ENCODE peak calls at places on chromosomes 3 and 15, in ten cellular contexts. J, M, G, X, V, I, U, A, P and O are unnamed samples.
A peak's percentile ranks its signal among the peaks of the same experiment; 100 is the strongest.

GRCh38 chr3:31224936-31225335 is 307.8 kb upstream of the STT3B start:
- DNase-seq in G (no peak), P (no peak), I (no peak), M (no peak), A (no peak), V (no peak), J (no peak), X (no peak), U (peak; percentile 69), O (no peak)

GRCh38 chr3:55622116-55622515 is 135.0 kb upstream of the WNT5A start:
- DNase-seq in P (no peak), U (no peak), V (no peak), A (peak; percentile 19), X (no peak), I (no peak), G (no peak), J (no peak), M (no peak), O (no peak)

GRCh38 chr3:169772530-169772950 is 656 bp upstream of the MYNN start:
- DNase-seq in X (peak; percentile 78), V (peak; percentile 78), G (peak; percentile 27), J (peak; percentile 88), U (peak; percentile 87), I (peak; percentile 65), A (peak; percentile 87), P (peak; percentile 77), M (peak; percentile 91), O (no peak)

GRCh38 chr3:114706591-114707224 is 412.9 kb downstream of the TIGIT start:
- DNase-seq in U (peak; percentile 5), X (no peak), A (peak; percentile 53), V (no peak), P (no peak), G (no peak), I (no peak), M (no peak), J (peak; percentile 4), O (peak; percentile 16)

GRCh38 chr15:62993066-62993465 is 49.5 kb upstream of the TPM1 start:
- DNase-seq in J (no peak), I (no peak), P (no peak), U (no peak), A (no peak), V (no peak), X (no peak), G (no peak), M (no peak), O (no peak)

GRCh38 chr3:49807427-49808114 is 4.5 kb downstream of the INKA1 start:
- DNase-seq in V (no peak), J (peak; percentile 32), X (no peak), G (no peak), M (no peak), P (no peak), U (no peak), A (peak; percentile 20), I (no peak), O (peak; percentile 27)

GRCh38 chr3:127095774-127096173 is 97.2 kb upstream of the PRR23E start:
- DNase-seq in A (no peak), X (no peak), J (no peak), M (no peak), G (no peak), V (no peak), U (no peak), I (no peak), P (no peak), O (no peak)

GRCh38 chr15:48331796-48332641 is 790 bp downstream of the DUT start:
- DNase-seq in G (peak; percentile 88), I (peak; percentile 75), V (peak; percentile 60), X (peak; percentile 77), M (peak; percentile 90), J (no peak), U (peak; percentile 55), P (peak; percentile 81), A (no peak), O (peak; percentile 83)

GRCh38 chr3:175304437-175304836 is 445.3 kb downstream of the NAALADL2 start:
- DNase-seq in M (no peak), P (peak; percentile 33), X (no peak), A (no peak), J (peak; percentile 23), I (no peak), V (no peak), U (no peak), G (no peak), O (no peak)

GRCh38 chr15:39174332-39174731 is 406.5 kb upstream of the THBS1 start:
- DNase-seq in X (no peak), U (no peak), G (no peak), I (no peak), P (no peak), M (no peak), V (no peak), A (no peak), J (no peak), O (no peak)
- H3K36me3 ChIP-seq in X (no peaks in the 10 kb centered on the region), U (no peaks in the 10 kb centered on the region), G (no peaks in the 10 kb centered on the region), I (no peaks in the 10 kb centered on the region), P (no peaks in the 10 kb centered on the region), M (no peaks in the 10 kb centered on the region), V (no peaks in the 10 kb centered on the region), A (no peaks in the 10 kb centered on the region), J (no peaks in the 10 kb centered on the region), O (no peaks in the 10 kb centered on the region)

GRCh38 chr3:5799421-5799820 is 611.9 kb downstream of the EDEM1 start:
- DNase-seq in A (no peak), V (no peak), U (no peak), M (no peak), X (no peak), J (no peak), G (no peak), P (no peak), I (no peak), O (no peak)
- TF ChIP-seq CTCF in A (no peak), V (no peak), U (no peak), M (no peak), X (no peak), J (no peak), G (no peak), P (no peak), I (no peak), O (no peak)

DNA sequence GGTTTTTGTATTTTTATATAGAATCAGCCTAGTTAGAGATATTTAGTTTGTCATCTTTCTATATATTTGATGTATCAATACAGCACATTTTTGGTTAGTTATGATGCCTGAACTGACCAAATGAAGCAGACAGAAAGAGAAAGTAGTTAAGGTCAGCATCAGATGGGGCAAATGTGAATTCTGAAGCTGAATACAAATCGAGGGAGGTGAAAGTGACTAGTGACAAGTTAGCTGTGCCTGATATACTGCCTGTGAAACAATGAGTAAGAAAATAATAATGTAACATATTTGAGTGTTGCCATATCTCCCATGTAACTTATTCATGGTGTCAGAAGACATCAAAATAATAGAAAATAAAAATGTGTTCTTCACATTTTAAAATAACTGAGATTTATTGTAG is 680.3 kb upstream of the SEMA6D start:
- DNase-seq in X (no peak), A (no peak), J (no peak), I (no peak), G (no peak), M (no peak), U (no peak), P (no peak), V (no peak), O (no peak)
- H3K4me3 ChIP-seq in X (no peak overlapping the region), A (no peak overlapping the region), J (no peak overlapping the region), I (no peak overlapping the region), G (no peak overlapping the region), M (no peak overlapping the region), U (no peak overlapping the region), P (no peak overlapping the region), V (no peak overlapping the region), O (no peak overlapping the region)

DNA sequence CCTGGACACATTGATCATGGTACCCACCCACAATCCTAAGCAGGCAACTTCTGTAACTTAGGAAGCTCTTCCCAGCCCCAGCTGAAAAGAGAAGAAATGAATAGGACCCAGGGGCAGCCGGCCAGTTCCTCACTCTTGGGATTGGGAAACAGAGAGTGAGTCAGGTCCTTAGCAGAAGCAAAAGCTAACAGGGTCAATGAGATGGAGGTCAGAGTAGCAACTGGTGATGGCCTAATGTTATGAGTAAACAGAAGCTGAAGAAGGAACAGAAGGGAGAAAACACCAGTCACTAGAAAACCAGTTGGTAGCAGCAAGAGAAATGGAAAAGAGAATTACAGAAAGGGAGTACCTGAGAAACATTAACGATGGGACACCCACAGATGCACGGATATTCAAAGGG is 20.0 kb downstream of the RIOX2 start:
- DNase-seq in M (peak; percentile 72), X (peak; percentile 58), G (no peak), I (peak; percentile 63), A (peak; percentile 92), V (peak; percentile 43), U (no peak), J (no peak), P (peak; percentile 44), O (no peak)
- H3K36me3 ChIP-seq in M (no peaks in the 10 kb centered on the region), X (peaks cover 70% of the 10 kb centered on the region), G (peaks cover 66% of the 10 kb centered on the region), I (peaks cover 59% of the 10 kb centered on the region), A (peaks cover 12% of the 10 kb centered on the region), V (peaks cover 12% of the 10 kb centered on the region), U (peaks cover 37% of the 10 kb centered on the region), J (peaks cover 9% of the 10 kb centered on the region), P (peaks cover 8% of the 10 kb centered on the region), O (peaks cover 17% of the 10 kb centered on the region)

GRCh38 chr3:121529308-121529707 is 16.5 kb downstream of the POLQ start:
- DNase-seq in I (no peak), U (no peak), G (peak; percentile 19), V (no peak), J (peak; percentile 31), P (no peak), A (peak; percentile 51), X (no peak), M (no peak), O (no peak)
- TF ChIP-seq CTCF in I (no peak), U (no peak), G (no peak), V (no peak), J (peak; percentile 45), P (no peak), A (peak; percentile 52), X (no peak), M (no peak), O (peak; percentile 38)

DNA sequence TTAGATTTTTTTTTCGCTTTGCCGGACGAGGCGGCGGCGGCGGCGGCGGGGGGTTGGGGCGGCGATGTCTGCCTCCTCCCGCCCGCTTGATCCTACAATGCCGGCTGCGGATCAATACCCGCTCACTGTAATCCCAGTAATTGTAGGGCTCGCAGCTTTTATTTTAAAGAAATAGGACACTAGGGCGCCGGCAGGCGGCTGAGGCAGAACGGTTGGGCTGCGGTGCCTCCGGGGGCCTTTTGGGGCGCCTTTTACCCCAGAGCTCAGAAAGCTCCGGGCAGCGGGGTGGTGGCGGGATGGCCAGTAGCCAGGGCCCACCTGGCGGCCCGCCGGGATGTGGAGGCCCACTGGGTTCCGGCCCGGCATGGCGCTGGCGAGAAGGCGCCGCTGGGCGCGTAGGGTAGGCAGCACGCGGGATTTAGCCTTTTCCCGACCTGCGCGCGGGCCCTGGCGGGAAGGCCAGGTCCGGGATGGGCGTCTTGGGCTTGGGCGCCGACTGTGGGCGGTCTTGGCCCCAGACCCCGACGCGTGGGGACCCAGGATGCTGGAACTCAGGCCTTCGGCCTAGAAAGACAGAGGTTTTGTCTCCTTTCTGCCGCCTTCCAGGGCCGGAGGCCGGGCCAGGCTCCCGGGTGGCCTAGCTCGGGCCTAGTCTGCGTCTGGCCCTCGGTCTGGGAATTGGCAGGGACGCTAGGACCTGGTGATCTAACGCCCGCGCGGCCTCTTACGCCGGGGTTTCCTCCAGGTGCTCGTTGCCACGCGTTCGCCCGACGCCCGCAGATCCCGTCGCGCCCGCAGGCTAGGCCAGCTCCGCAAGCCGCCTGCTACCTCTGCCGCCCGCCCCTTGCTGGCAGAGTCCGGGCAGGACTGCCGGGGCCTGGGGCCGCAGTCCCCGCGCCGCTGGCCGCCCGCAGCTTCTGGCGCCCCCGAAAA is 15.5 kb upstream of the ONECUT1 start:
- DNase-seq in G (no peak), M (no peak), V (no peak), P (no peak), X (no peak), U (no peak), A (no peak), I (no peak), J (no peak), O (no peak)
- H3K4me3 ChIP-seq in G (no peak overlapping the region), M (peak overlapping the region; percentile 39), V (peak overlapping the region; percentile 36), P (peak overlapping the region; percentile 31), X (no peak overlapping the region), U (no peak overlapping the region), A (peak overlapping the region; percentile 7), I (peak overlapping the region; percentile 17), J (no peak overlapping the region), O (no peak overlapping the region)